ENCODE peak calls at places on chromosomes 16 and 17, in five cellular contexts. One of them, this sample, is unnamed.

GRCh38 chr17:65558311-65558682 is 3.2 kb downstream of the AXIN2 start:
- DNase-seq in endodermal cell: no peak
- DNase-seq in NT2/D1: no peak
- DNase-seq in neuronal stem cell: no peak
- DNase-seq in HCT116: no peak
- DNase-seq in this sample: no peak

GRCh38 chr17:67779098-67779672 is 46.1 kb upstream of the BPTF start:
- DNase-seq in endodermal cell: peak; percentile 93
- DNase-seq in NT2/D1: no peak
- DNase-seq in neuronal stem cell: peak; percentile 20
- DNase-seq in HCT116: peak; percentile 48
- DNase-seq in this sample: peak; percentile 88

GRCh38 chr16:72932050-72932449 is 115.9 kb downstream of the ZFHX3 start:
- DNase-seq in endodermal cell: no peak
- DNase-seq in NT2/D1: no peak
- DNase-seq in neuronal stem cell: no peak
- DNase-seq in HCT116: no peak
- DNase-seq in this sample: no peak

GRCh38 chr16:82936941-82937551 is 310.3 kb downstream of the CDH13 start:
- DNase-seq in endodermal cell: no peak
- DNase-seq in NT2/D1: no peak
- DNase-seq in neuronal stem cell: no peak
- DNase-seq in HCT116: no peak
- DNase-seq in this sample: no peak

GRCh38 chr17:3865166-3865565 is 19.1 kb upstream of the NCBP3 start:
- DNase-seq in endodermal cell: no peak
- DNase-seq in NT2/D1: no peak
- DNase-seq in neuronal stem cell: no peak
- DNase-seq in HCT116: no peak
- DNase-seq in this sample: peak; percentile 26

GRCh38 chr17:2158011-2158410 is 103.1 kb downstream of the HIC1 start:
- DNase-seq in endodermal cell: no peak
- DNase-seq in NT2/D1: no peak
- DNase-seq in neuronal stem cell: no peak
- DNase-seq in HCT116: no peak
- DNase-seq in this sample: no peak

GRCh38 chr17:62140836-62141235 is 75.8 kb upstream of the MED13 start:
- DNase-seq in endodermal cell: no peak
- DNase-seq in NT2/D1: no peak
- DNase-seq in neuronal stem cell: no peak
- DNase-seq in HCT116: no peak
- DNase-seq in this sample: no peak

GRCh38 chr17:39828443-39828842 is 35.7 kb downstream of the IKZF3 start:
- DNase-seq in endodermal cell: no peak
- DNase-seq in NT2/D1: no peak
- DNase-seq in neuronal stem cell: no peak
- DNase-seq in HCT116: no peak
- DNase-seq in this sample: no peak

GRCh38 chr17:47205419-47205963 is 3.7 kb upstream of the MYL4 start:
- DNase-seq in endodermal cell: peak; percentile 80
- DNase-seq in NT2/D1: no peak
- DNase-seq in neuronal stem cell: no peak
- DNase-seq in HCT116: no peak
- DNase-seq in this sample: peak; percentile 59

GRCh38 chr16:66612422-66612821 is 7.9 kb downstream of the CMTM3 start:
- DNase-seq in endodermal cell: no peak
- DNase-seq in NT2/D1: no peak
- DNase-seq in neuronal stem cell: no peak
- DNase-seq in HCT116: no peak
- DNase-seq in this sample: no peak

GRCh38 chr17:33033176-33033575 is 41.5 kb downstream of the SPACA3 start:
- DNase-seq in endodermal cell: no peak
- DNase-seq in NT2/D1: no peak
- DNase-seq in neuronal stem cell: no peak
- DNase-seq in HCT116: no peak
- DNase-seq in this sample: no peak

GRCh38 chr17:73378974-73379470 is 67.2 kb upstream of the CDC42EP4 start:
- DNase-seq in endodermal cell: no peak
- DNase-seq in NT2/D1: no peak
- DNase-seq in neuronal stem cell: no peak
- DNase-seq in HCT116: no peak
- DNase-seq in this sample: no peak

GRCh38 chr16:14001521-14001920 is 69.6 kb upstream of the MRTFB start:
- DNase-seq in endodermal cell: no peak
- DNase-seq in NT2/D1: no peak
- DNase-seq in neuronal stem cell: no peak
- DNase-seq in HCT116: no peak
- DNase-seq in this sample: no peak

GRCh38 chr16:14004719-14005315 is 66.3 kb upstream of the MRTFB start:
- DNase-seq in endodermal cell: no peak
- DNase-seq in NT2/D1: no peak
- DNase-seq in neuronal stem cell: no peak
- DNase-seq in HCT116: no peak
- DNase-seq in this sample: no peak

GRCh38 chr16:14004031-14004718 is 66.9 kb upstream of the MRTFB start:
- DNase-seq in endodermal cell: no peak
- DNase-seq in NT2/D1: no peak
- DNase-seq in neuronal stem cell: no peak
- DNase-seq in HCT116: no peak
- DNase-seq in this sample: no peak

GRCh38 chr16:14002416-14002815 is 68.7 kb upstream of the MRTFB start:
- DNase-seq in endodermal cell: no peak
- DNase-seq in NT2/D1: no peak
- DNase-seq in neuronal stem cell: no peak
- DNase-seq in HCT116: no peak
- DNase-seq in this sample: no peak

DNA sequence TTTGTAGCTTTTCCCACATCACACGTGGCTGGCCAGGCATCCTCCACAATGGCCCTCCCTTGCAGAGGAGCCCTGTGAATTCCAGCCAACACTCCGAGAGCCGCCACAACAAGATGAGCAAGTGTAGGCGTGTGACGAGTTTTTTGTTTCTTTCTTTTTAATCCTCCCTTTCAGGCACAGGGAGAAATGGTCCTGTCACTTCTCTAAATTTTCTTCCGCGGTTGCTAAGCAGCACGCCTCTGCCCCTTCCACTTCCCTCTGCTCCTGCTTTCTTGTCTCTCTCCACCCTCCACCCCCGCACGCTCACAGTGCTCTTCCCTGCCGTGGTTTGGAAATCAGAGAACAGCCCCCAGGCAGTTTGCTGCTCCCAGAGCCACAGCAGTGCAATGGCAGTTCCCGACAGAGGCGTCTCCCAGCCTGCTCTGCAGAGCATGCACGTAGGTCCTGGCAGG is 68.0 kb upstream of the MRTFB start:
- DNase-seq in endodermal cell: peak; percentile 86
- DNase-seq in NT2/D1: peak; percentile 68
- DNase-seq in neuronal stem cell: peak; percentile 73
- DNase-seq in HCT116: no peak
- DNase-seq in this sample: peak; percentile 80
- H3K9ac ChIP-seq in endodermal cell: no peak overlapping the region
- H3K9ac ChIP-seq in NT2/D1: peak overlapping the region; percentile 36
- H3K9ac ChIP-seq in neuronal stem cell: peak overlapping the region; percentile 6
- H3K9ac ChIP-seq in HCT116: no peak overlapping the region
- H3K9ac ChIP-seq in this sample: no peak overlapping the region

GRCh38 chr16:49788505-49788904 is 67.4 kb downstream of the ZNF423 start:
- DNase-seq in endodermal cell: no peak
- DNase-seq in NT2/D1: no peak
- DNase-seq in neuronal stem cell: no peak
- DNase-seq in HCT116: no peak
- DNase-seq in this sample: no peak

GRCh38 chr16:49793244-49793643 is 62.7 kb downstream of the ZNF423 start:
- DNase-seq in endodermal cell: no peak
- DNase-seq in NT2/D1: no peak
- DNase-seq in neuronal stem cell: no peak
- DNase-seq in HCT116: no peak
- DNase-seq in this sample: no peak

GRCh38 chr16:49788936-49789335 is 67.0 kb downstream of the ZNF423 start:
- DNase-seq in endodermal cell: no peak
- DNase-seq in NT2/D1: no peak
- DNase-seq in neuronal stem cell: no peak
- DNase-seq in HCT116: no peak
- DNase-seq in this sample: no peak

GRCh38 chr16:49786926-49787557 is 68.9 kb downstream of the ZNF423 start:
- DNase-seq in endodermal cell: no peak
- DNase-seq in NT2/D1: no peak
- DNase-seq in neuronal stem cell: no peak
- DNase-seq in HCT116: no peak
- DNase-seq in this sample: no peak

GRCh38 chr16:49789617-49790016 is 66.3 kb downstream of the ZNF423 start:
- DNase-seq in endodermal cell: no peak
- DNase-seq in NT2/D1: no peak
- DNase-seq in neuronal stem cell: no peak
- DNase-seq in HCT116: no peak
- DNase-seq in this sample: no peak
- H3K27me3 ChIP-seq in endodermal cell: no peaks in the 10 kb centered on the region
- H3K27me3 ChIP-seq in NT2/D1: no peaks in the 10 kb centered on the region
- H3K27me3 ChIP-seq in neuronal stem cell: no peaks in the 10 kb centered on the region
- H3K27me3 ChIP-seq in HCT116: no peaks in the 10 kb centered on the region
- H3K27me3 ChIP-seq in this sample: no peaks in the 10 kb centered on the region

GRCh38 chr16:11396241-11397048 is 51.2 kb downstream of the RMI2 start:
- DNase-seq in endodermal cell: peak; percentile 95
- DNase-seq in NT2/D1: peak; percentile 63
- DNase-seq in neuronal stem cell: peak; percentile 78
- DNase-seq in HCT116: no peak
- DNase-seq in this sample: peak; percentile 86
- H3K9ac ChIP-seq in endodermal cell: no peak overlapping the region
- H3K9ac ChIP-seq in NT2/D1: peak overlapping the region; percentile 77
- H3K9ac ChIP-seq in neuronal stem cell: peak overlapping the region; percentile 70
- H3K9ac ChIP-seq in HCT116: no peak overlapping the region
- H3K9ac ChIP-seq in this sample: no peak overlapping the region

GRCh38 chr16:84816023-84816422 is 3.8 kb upstream of the CRISPLD2 start:
- DNase-seq in endodermal cell: no peak
- DNase-seq in NT2/D1: no peak
- DNase-seq in neuronal stem cell: no peak
- DNase-seq in HCT116: no peak
- DNase-seq in this sample: no peak

GRCh38 chr16:84817613-84818012 is 2.2 kb upstream of the CRISPLD2 start:
- DNase-seq in endodermal cell: no peak
- DNase-seq in NT2/D1: no peak
- DNase-seq in neuronal stem cell: no peak
- DNase-seq in HCT116: no peak
- DNase-seq in this sample: no peak

GRCh38 chr16:84816485-84816884 is 3.3 kb upstream of the CRISPLD2 start:
- DNase-seq in endodermal cell: no peak
- DNase-seq in NT2/D1: no peak
- DNase-seq in neuronal stem cell: no peak
- DNase-seq in HCT116: no peak
- DNase-seq in this sample: no peak

GRCh38 chr16:84818133-84818532 is 1.7 kb upstream of the CRISPLD2 start:
- DNase-seq in endodermal cell: no peak
- DNase-seq in NT2/D1: no peak
- DNase-seq in neuronal stem cell: no peak
- DNase-seq in HCT116: no peak
- DNase-seq in this sample: no peak

DNA sequence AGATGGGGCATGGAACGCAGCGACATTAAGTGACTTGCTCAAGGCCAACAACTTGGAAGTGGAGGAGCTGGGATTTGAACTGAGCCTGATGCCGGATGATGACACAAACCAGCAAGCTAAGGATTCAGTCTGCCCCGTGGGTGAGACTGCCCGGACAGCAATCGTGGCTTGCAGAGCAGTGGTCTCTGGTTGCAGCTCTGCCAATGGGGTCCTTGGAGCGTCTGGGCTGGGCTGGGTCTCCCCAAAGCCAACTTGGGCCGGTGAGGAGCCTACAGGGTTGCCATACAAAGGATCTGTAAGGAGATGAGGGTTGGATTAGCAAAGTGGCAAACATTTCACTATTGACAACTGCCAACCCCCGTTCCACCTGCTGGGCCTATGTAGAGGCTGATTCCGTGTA is 2.6 kb upstream of the CRISPLD2 start:
- DNase-seq in endodermal cell: no peak
- DNase-seq in NT2/D1: no peak
- DNase-seq in neuronal stem cell: no peak
- DNase-seq in HCT116: no peak
- DNase-seq in this sample: no peak
- H3K27me3 ChIP-seq in endodermal cell: peaks cover 47% of the 10 kb centered on the region
- H3K27me3 ChIP-seq in NT2/D1: peaks cover 49% of the 10 kb centered on the region
- H3K27me3 ChIP-seq in neuronal stem cell: peaks cover 81% of the 10 kb centered on the region
- H3K27me3 ChIP-seq in HCT116: no peaks in the 10 kb centered on the region
- H3K27me3 ChIP-seq in this sample: peaks cover 14% of the 10 kb centered on the region

GRCh38 chr16:14307623-14308356 is 236.7 kb downstream of the MRTFB start:
- DNase-seq in endodermal cell: peak; percentile 73
- DNase-seq in NT2/D1: no peak
- DNase-seq in neuronal stem cell: no peak
- DNase-seq in HCT116: no peak
- DNase-seq in this sample: no peak

GRCh38 chr16:14309001-14309886 is 238.1 kb downstream of the MRTFB start:
- DNase-seq in endodermal cell: peak; percentile 85
- DNase-seq in NT2/D1: no peak
- DNase-seq in neuronal stem cell: no peak
- DNase-seq in HCT116: no peak
- DNase-seq in this sample: peak; percentile 82

GRCh38 chr16:14309906-14310305 is 238.8 kb downstream of the MRTFB start:
- DNase-seq in endodermal cell: peak; percentile 64
- DNase-seq in NT2/D1: no peak
- DNase-seq in neuronal stem cell: no peak
- DNase-seq in HCT116: no peak
- DNase-seq in this sample: no peak

GRCh38 chr16:14308357-14308723 is 237.2 kb downstream of the MRTFB start:
- DNase-seq in endodermal cell: no peak
- DNase-seq in NT2/D1: no peak
- DNase-seq in neuronal stem cell: no peak
- DNase-seq in HCT116: no peak
- DNase-seq in this sample: no peak

DNA sequence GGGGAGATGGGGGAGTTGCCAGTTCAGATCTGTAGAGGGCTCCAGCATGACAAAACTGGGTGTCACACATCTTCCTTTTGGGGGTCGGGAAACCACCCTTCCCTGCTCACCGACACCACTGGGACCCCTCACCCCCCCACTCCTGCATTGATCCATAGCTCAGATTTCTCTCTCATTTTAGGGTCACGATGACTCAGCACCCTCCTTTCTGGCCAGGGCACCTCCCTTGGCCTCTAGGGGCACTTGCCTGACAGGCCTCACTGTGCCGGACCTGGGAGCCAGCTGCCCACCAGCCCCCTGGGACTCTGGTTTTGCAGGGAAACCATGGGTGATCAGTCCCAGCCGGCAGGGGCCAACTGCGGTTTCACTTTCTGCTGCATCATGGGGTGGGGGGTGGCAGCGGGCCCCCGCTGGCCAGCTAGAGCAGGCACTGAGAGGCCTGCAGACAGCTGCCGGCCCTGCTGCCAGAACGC is 239.4 kb downstream of the MRTFB start:
- DNase-seq in endodermal cell: peak; percentile 81
- DNase-seq in NT2/D1: no peak
- DNase-seq in neuronal stem cell: no peak
- DNase-seq in HCT116: no peak
- DNase-seq in this sample: peak; percentile 65
- H3K9ac ChIP-seq in endodermal cell: no peak overlapping the region
- H3K9ac ChIP-seq in NT2/D1: peak overlapping the region; percentile 51
- H3K9ac ChIP-seq in neuronal stem cell: no peak overlapping the region
- H3K9ac ChIP-seq in HCT116: peak overlapping the region; percentile 64
- H3K9ac ChIP-seq in this sample: no peak overlapping the region

This sample was measured in H9.